ENCODE peak calls at places on chromosomes 16 and 17, in nine cellular contexts. Q is CD4-positive, alpha-beta T cell; H is OCI-LY7; L is IMR-90; P is vagina; M is GM20000; N is psoas muscle; V is prostate gland; I is fibroblast of pulmonary artery. S is an unnamed sample.

GRCh38 chr17:29205047-29205446 is 24.8 kb upstream of the MYO18A start:
- DNase-seq in M (no peak), V (no peak), Q (no peak), P (no peak), L (no peak), I (no peak), N (no peak), H (no peak), S (no peak)

GRCh38 chr17:6392609-6393367 is 42.1 kb downstream of the AIPL1 start:
- DNase-seq in N (no peak), I (no peak), H (no peak), V (no peak), L (no peak), Q (no peak), P (peak), M (no peak), S (no peak)

GRCh38 chr16:29806096-29806579 is at the start of gene MAZ:
- DNase-seq in V (no peak), N (peak), L (peak), Q (peak), M (peak), P (no peak), I (peak), H (peak), S (no peak)

GRCh38 chr17:19766421-19767270 is 18.5 kb upstream of the ALDH3A1 start:
- DNase-seq in P (no peak), L (peak), Q (peak), I (peak), M (peak), V (peak), N (peak), H (peak), S (peak)

GRCh38 chr17:42403150-42403549 is 14.9 kb upstream of the STAT3 start:
- DNase-seq in N (no peak), L (no peak), M (peak), P (no peak), H (peak), V (no peak), I (no peak), Q (peak), S (no peak)

GRCh38 chr17:5715478-5715877 is 131.2 kb upstream of the NLRP1 start:
- DNase-seq in L (no peak), H (no peak), Q (no peak), P (no peak), N (no peak), V (no peak), M (no peak), I (no peak), S (peak)

GRCh38 chr17:44792276-44792675 is 33.5 kb downstream of the ADAM11 start:
- DNase-seq in H (no peak), N (no peak), V (no peak), M (no peak), Q (no peak), P (no peak), I (peak), L (peak), S (no peak)

GRCh38 chr17:45149669-45150603 is 1.7 kb downstream of the HEXIM1 start:
- DNase-seq in H (peak), L (peak), N (peak), Q (no peak), M (no peak), V (peak), P (no peak), I (peak), S (peak)

GRCh38 chr16:69930117-69930776 is 20.9 kb upstream of the CLEC18A start:
- DNase-seq in Q (no peak), L (peak), N (peak), V (peak), H (peak), P (no peak), M (peak), I (peak), S (peak)

GRCh38 chr17:15649861-15650391 is 30.4 kb upstream of the FBXW10B start:
- DNase-seq in Q (no peak), L (peak), P (no peak), M (no peak), H (no peak), N (peak), I (peak), V (no peak), S (peak)

GRCh38 chr16:55475919-55476318 is 3.1 kb upstream of the MMP2 start:
- DNase-seq in N (peak), H (no peak), P (no peak), Q (no peak), I (no peak), M (no peak), L (no peak), V (no peak), S (no peak)

GRCh38 chr16:4800290-4801041 is 2.0 kb downstream of the ROGDI start:
- DNase-seq in P (no peak), N (peak), L (no peak), H (no peak), I (no peak), M (peak), V (peak), Q (no peak), S (no peak)

GRCh38 chr16:5906351-5906750 is 808.8 kb upstream of the EEF2KMT start:
- DNase-seq in V (no peak), I (no peak), Q (no peak), H (no peak), N (no peak), P (no peak), L (no peak), M (no peak), S (no peak)

GRCh38 chr17:74214642-74215331 is 1.4 kb downstream of the TTYH2 start:
- DNase-seq in N (peak), L (no peak), Q (no peak), P (no peak), M (no peak), H (no peak), V (no peak), I (no peak), S (no peak)

GRCh38 chr17:34306466-34306865 is 12.8 kb upstream of the CCL8 start:
- DNase-seq in P (peak), V (no peak), H (no peak), N (no peak), M (no peak), I (peak), Q (no peak), L (peak), S (peak)

GRCh38 chr17:80510772-80511171 is 33.9 kb upstream of the RPTOR start:
- DNase-seq in Q (no peak), N (no peak), M (no peak), L (no peak), V (no peak), P (no peak), I (no peak), H (no peak), S (no peak)

GRCh38 chr17:50665838-50666237 is 31.2 kb downstream of the ABCC3 start:
- DNase-seq in P (no peak), N (no peak), I (no peak), Q (no peak), V (no peak), M (no peak), L (no peak), H (no peak), S (no peak)

GRCh38 chr16:67781548-67781921 is 24.8 kb downstream of the RANBP10 start:
- DNase-seq in P (no peak), Q (no peak), N (no peak), H (no peak), I (no peak), V (no peak), M (peak), L (no peak), S (no peak)

GRCh38 chr16:54503011-54503410 is 216.4 kb upstream of the IRX3 start:
- DNase-seq in L (no peak), H (no peak), I (peak), P (no peak), Q (no peak), N (peak), V (no peak), M (no peak), S (no peak)

GRCh38 chr17:36901506-36901905 is 35.8 kb upstream of the LHX1 start:
- DNase-seq in N (no peak), L (peak), P (no peak), V (no peak), M (no peak), Q (no peak), H (no peak), I (peak), S (no peak)

GRCh38 chr17:58092797-58093385 is 9.7 kb downstream of the DYNLL2 start:
- DNase-seq in Q (no peak), I (no peak), M (no peak), H (no peak), P (no peak), V (no peak), L (no peak), N (no peak), S (peak)

GRCh38 chr16:640614-641013 is 1.0 kb upstream of the MCRIP2 start:
- DNase-seq in N (no peak), L (no peak), I (no peak), H (no peak), Q (no peak), V (no peak), M (no peak), P (no peak), S (no peak)

DNA sequence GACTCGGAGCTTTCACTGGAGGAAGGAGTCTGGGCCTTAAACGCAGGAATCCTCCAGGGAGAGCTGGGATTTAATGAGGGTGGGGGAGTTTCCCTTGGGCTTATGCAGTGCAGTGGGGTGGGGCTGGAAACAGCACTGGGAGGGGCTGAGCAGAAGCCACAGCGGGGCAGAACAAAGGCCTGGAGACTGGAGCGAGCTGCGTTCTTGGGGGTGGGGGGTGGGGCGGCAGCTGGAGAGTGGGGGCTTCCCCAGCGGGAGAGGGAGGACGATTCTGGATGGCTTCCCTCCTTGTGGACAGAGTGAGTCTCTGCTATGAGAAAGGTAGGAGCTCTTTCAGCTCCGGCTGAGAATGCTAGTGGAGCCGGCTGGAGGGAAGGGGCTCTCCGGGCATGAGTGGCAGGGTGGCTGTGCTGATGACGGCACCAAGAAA is 406.0 kb downstream of the SEC14L1 start:
- DNase-seq in P (no peak), L (no peak), Q (no peak), I (no peak), H (no peak), M (no peak), V (no peak), N (no peak), S (no peak)
- TF ChIP-seq CTCF in P (no peak), L (no peak), Q (no peak), I (no peak), H (no peak), M (no peak), V (no peak), N (no peak), S (no peak)

DNA sequence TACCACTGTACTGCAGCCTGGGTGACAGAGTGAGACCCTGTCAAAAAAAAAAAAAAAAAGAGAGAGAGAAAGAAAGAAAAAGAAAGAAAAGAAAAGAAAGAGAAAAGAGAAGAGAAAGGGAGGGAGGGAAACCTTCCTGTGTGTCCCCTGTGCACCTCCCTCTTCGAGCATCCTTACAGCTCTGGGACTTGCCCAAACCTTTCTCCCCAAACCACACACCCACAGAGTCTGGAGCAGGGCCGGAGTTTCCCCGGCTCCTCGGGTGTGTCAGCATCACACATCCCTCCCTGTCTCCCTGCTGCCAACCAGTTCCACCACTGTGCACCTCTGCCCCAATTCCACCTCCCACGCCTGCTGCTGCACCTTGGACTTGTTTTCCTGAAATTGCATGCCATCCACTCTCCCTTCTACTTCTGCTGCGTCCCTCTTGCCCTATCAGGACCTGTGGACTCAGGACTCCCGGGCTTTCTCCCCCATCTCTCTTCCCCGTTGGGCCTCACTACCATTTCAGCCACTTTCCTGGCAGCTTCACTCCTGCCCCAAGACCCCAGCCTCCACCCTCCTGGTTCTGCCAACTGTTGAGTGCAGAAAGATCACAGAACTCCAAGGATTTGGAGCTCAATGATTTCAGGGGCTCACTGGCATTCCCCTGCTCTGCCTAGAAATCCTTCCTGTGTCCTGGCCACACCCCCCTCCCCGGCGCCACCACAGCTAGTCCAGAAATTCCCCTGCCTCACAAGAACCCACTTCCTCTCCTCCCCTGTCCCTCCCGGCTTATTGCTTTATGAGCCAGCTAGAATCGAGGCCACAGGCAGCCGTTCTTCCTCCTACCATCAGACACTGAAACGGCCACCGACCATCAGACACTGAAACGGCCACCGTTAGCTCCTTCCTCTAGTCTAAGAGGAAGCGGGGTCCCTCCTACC is 3.7 kb upstream of the CDK3 start:
- DNase-seq in N (no peak), P (no peak), L (peak), Q (no peak), M (peak), H (peak), V (no peak), I (peak), S (peak)
- TF ChIP-seq CTCF in N (no peak), P (no peak), L (no peak), Q (no peak), M (no peak), H (no peak), V (no peak), I (no peak), S (no peak)

GRCh38 chr16:87850009-87851006 is 19.0 kb downstream of the SLC7A5 start:
- DNase-seq in P (no peak), H (peak), V (peak), N (peak), Q (peak), L (peak), M (peak), I (peak), S (peak)
- TF ChIP-seq CTCF in P (peak), H (peak), V (peak), N (peak), Q (peak), L (peak), M (peak), I (peak), S (peak)

GRCh38 chr17:10385871-10386270 is 13.1 kb upstream of the MYH13 start:
- DNase-seq in N (no peak), H (no peak), L (no peak), I (no peak), Q (no peak), V (no peak), M (no peak), P (no peak), S (no peak)

GRCh38 chr17:10384175-10384574 is 11.4 kb upstream of the MYH13 start:
- DNase-seq in P (no peak), M (no peak), V (no peak), N (no peak), Q (no peak), I (peak), L (no peak), H (no peak), S (no peak)

DNA sequence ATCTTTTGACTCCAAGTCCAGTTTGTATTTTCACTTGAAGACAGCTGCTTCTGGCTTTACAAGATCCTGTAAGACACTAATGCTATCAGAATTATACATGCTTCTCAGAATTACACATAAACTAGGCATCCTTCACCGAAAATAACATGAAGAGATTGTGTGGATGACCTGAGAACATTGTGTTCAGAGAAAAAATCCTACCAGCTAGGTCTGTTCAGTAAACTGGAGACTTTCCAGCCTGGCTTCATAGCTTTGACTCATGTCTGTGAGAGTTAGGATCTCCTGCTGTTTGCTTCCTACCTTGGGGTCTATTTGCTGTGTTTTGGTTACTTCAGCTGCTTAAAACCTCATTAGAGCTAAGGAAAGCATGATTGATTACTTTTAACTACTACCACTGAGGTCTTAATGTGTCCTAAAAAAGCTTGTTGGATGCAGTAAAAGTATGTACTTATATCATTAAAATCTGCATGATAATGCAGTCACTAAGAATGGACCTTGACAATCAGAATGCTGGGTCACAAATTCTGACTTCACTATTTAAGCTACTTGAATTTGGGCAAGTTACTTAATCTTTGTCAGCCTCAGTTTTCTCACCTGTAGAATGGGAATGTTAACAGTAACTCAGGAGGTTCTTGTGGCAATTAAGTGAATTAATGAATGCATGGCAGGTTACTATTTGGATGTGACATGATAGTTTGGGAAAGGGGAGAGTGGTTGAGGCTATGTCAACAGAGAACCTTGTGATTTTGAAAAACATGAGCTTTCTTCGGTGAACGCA is 8.0 kb upstream of the MYH13 start:
- DNase-seq in V (no peak), N (no peak), L (peak), M (no peak), Q (no peak), H (no peak), I (peak), P (no peak), S (no peak)
- TF ChIP-seq CTCF in V (no peak), N (no peak), L (no peak), M (no peak), Q (no peak), H (no peak), I (no peak), P (no peak), S (no peak)

DNA sequence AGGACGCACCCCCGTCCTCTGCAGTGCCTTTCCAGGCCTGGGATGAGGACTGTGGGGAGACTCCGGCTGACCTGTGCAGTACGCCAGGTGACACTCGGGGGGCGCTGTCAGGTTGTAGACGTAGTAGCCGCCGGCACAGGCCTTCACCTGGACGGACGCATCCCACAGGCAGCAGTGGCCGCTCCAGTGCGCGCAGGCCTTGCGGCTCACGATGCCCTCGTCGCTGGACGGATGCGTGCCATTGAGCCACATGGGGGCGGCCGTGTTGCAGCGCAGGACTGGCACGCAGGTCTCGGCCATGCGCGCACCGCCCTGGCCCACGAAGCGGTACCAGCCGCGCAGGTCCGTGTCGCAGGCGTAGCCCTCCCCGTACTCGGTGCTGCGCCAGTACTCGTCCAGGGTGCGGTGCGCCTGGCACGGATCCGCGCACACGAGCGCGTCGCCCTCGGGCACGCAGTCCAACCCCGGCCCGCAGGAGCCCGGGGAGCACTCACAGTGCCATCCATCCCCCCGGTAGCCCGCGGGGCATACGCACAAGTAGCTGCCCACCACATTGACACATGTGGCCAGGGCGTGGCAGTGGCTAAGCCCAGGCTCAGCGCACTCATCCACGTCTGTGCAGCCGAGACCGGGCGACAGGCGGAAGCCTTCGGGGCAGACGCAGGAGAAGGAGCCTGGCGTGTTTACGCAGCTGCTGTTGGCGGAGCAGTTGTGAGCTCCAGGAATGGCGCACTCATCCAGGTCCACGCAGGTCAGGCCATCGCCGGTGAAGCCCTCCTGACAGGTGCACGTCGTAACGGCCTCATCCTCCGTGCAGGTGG is 3.9 kb downstream of the UMOD start:
- DNase-seq in N (no peak), H (no peak), I (no peak), P (no peak), L (no peak), M (no peak), Q (no peak), V (peak), S (no peak)
- TF ChIP-seq CTCF in N (no peak), H (no peak), I (no peak), P (no peak), L (no peak), M (no peak), Q (no peak), V (peak), S (no peak)

GRCh38 chr16:3485821-3486505 is 9.3 kb downstream of the C16orf90 start:
- DNase-seq in P (no peak), Q (no peak), M (no peak), L (no peak), H (no peak), N (no peak), I (no peak), V (no peak), S (no peak)
- TF ChIP-seq CTCF in P (no peak), Q (no peak), M (no peak), L (no peak), H (no peak), N (no peak), I (no peak), V (no peak), S (no peak)

S was measured in MCF 10A.